ENCODE peak calls at places on chromosomes 3 and 15, in seven cellular contexts. T is A172, P is KBM-7, N is spleen, W is brain microvascular endothelial cell, M is endothelial cell, X is bronchial epithelial cell. A is an unnamed sample.

GRCh38 chr3:60463655-60464054 is 787.6 kb downstream of the FHIT start:
- DNase-seq in T (no peak), P (no peak), N (no peak), W (no peak), M (no peak), X (no peak), A (no peak)

GRCh38 chr3:43389388-43390254 is 103.3 kb downstream of the SNRK start:
- DNase-seq in T (peak), P (peak), N (peak), W (peak), M (peak), X (peak), A (peak)

GRCh38 chr15:62099171-62099601 is 32.4 kb downstream of the C2CD4A start:
- DNase-seq in T (peak), P (no peak), N (no peak), W (peak), M (no peak), X (peak), A (no peak)

GRCh38 chr3:140537075-140537474 is 140.8 kb upstream of the TRIM42 start:
- DNase-seq in T (no peak), P (no peak), N (no peak), W (no peak), M (no peak), X (no peak), A (no peak)

GRCh38 chr15:40340038-40340739 is 550 bp downstream of the CCDC9B start:
- DNase-seq in T (peak), P (no peak), N (no peak), W (no peak), M (no peak), X (no peak), A (peak)

GRCh38 chr15:90382305-90382704 is 5.7 kb upstream of the IQGAP1 start:
- DNase-seq in T (no peak), P (no peak), N (no peak), W (no peak), M (no peak), X (peak), A (no peak)

GRCh38 chr3:120661106-120661962 is 20.7 kb downstream of the HGD start:
- DNase-seq in T (no peak), P (no peak), N (no peak), W (no peak), M (no peak), X (peak), A (no peak)

GRCh38 chr3:99915911-99916310 is 98.2 kb downstream of the CMSS1 start:
- DNase-seq in T (no peak), P (no peak), N (no peak), W (no peak), M (no peak), X (no peak), A (no peak)

GRCh38 chr3:58059349-58060321 is 51.4 kb downstream of the FLNB start:
- DNase-seq in T (peak), P (no peak), N (no peak), W (peak), M (no peak), X (no peak), A (no peak)

GRCh38 chr3:101825904-101826445 is 23.3 kb upstream of the NFKBIZ start:
- DNase-seq in T (no peak), P (no peak), N (no peak), W (no peak), M (no peak), X (peak), A (no peak)

GRCh38 chr3:14663396-14663795 is 11.5 kb upstream of the C3orf20 start:
- DNase-seq in T (no peak), P (no peak), N (no peak), W (no peak), M (no peak), X (no peak), A (no peak)

GRCh38 chr15:90460142-90460824 is 69.4 kb upstream of the CRTC3 start:
- DNase-seq in T (no peak), P (no peak), N (no peak), W (no peak), M (no peak), X (no peak), A (no peak)

GRCh38 chr3:66037330-66037985 is 1.3 kb downstream of the MAGI1 start:
- DNase-seq in T (peak), P (peak), N (no peak), W (peak), M (peak), X (peak), A (peak)

GRCh38 chr3:127073931-127074820 is 91.3 kb downstream of the PLXNA1 start:
- DNase-seq in T (no peak), P (no peak), N (peak), W (peak), M (no peak), X (peak), A (peak)

GRCh38 chr15:86935841-86936240 is 856.2 kb downstream of the AGBL1 start:
- DNase-seq in T (no peak), P (no peak), N (no peak), W (no peak), M (no peak), X (no peak), A (no peak)

A was measured in RWPE1.